ENCODE peak calls at places on chromosome 6, in five cellular contexts. A, M, W, Q and L are unnamed samples.
A peak's percentile ranks its signal among the peaks of the same experiment; 100 is the strongest.

GRCh38 chr6:132936641-132937040 is 122.3 kb downstream of the RPS12 start:
- DNase-seq in A (no peak), M (no peak), W (no peak), Q (no peak), L (peak; percentile 11)

GRCh38 chr6:113184291-113184690 is 672.9 kb upstream of the MARCKS start:
- DNase-seq in A (no peak), M (no peak), W (no peak), Q (peak; percentile 90), L (no peak)

GRCh38 chr6:25844518-25844917 is 12.7 kb upstream of the SLC17A1 start:
- DNase-seq in A (no peak), M (no peak), W (no peak), Q (no peak), L (no peak)

GRCh38 chr6:63395388-63395787 is 75.6 kb upstream of the LGSN start:
- DNase-seq in A (no peak), M (no peak), W (no peak), Q (no peak), L (no peak)

GRCh38 chr6:112979830-112980229 is 632.7 kb downstream of the RFPL4B start:
- DNase-seq in A (peak; percentile 74), M (no peak), W (no peak), Q (peak; percentile 31), L (no peak)

GRCh38 chr6:16555550-16555949 is 205.7 kb downstream of the ATXN1 start:
- DNase-seq in A (no peak), M (no peak), W (no peak), Q (no peak), L (no peak)

GRCh38 chr6:108945686-108946158 is 97.5 kb downstream of the ARMC2 start:
- DNase-seq in A (no peak), M (no peak), W (no peak), Q (peak; percentile 86), L (no peak)

GRCh38 chr6:13044390-13044789 is 283.9 kb downstream of the TBC1D7 start:
- DNase-seq in A (peak; percentile 8), M (peak; percentile 60), W (no peak), Q (peak; percentile 15), L (no peak)

GRCh38 chr6:157524735-157525134 is 143.7 kb downstream of the ZDHHC14 start:
- DNase-seq in A (no peak), M (no peak), W (no peak), Q (no peak), L (no peak)

GRCh38 chr6:138028893-138029292 is 78.3 kb downstream of the PERP start:
- DNase-seq in A (no peak), M (no peak), W (no peak), Q (no peak), L (no peak)

GRCh38 chr6:112311950-112312547 is 35.1 kb upstream of the RFPL4B start:
- DNase-seq in A (peak; percentile 51), M (no peak), W (no peak), Q (peak; percentile 55), L (peak; percentile 13)

GRCh38 chr6:139886396-139886795 is 511.9 kb upstream of the CITED2 start:
- DNase-seq in A (no peak), M (no peak), W (no peak), Q (no peak), L (no peak)

GRCh38 chr6:118844915-118845314 is 49.0 kb upstream of the ASF1A start:
- DNase-seq in A (no peak), M (no peak), W (no peak), Q (no peak), L (no peak)

GRCh38 chr6:108767418-108768175 is 80.6 kb upstream of the ARMC2 start:
- DNase-seq in A (no peak), M (no peak), W (no peak), Q (no peak), L (no peak)

GRCh38 chr6:41967312-41968287 is 26.0 kb upstream of the CCND3 start:
- DNase-seq in A (no peak), M (peak; percentile 52), W (no peak), Q (no peak), L (no peak)

GRCh38 chr6:30814137-30815084 is 69.9 kb upstream of the DDR1 start:
- DNase-seq in A (peak; percentile 92), M (peak; percentile 77), W (no peak), Q (peak; percentile 82), L (no peak)

GRCh38 chr6:161434921-161435411 is 161.1 kb upstream of the AGPAT4 start:
- DNase-seq in A (peak; percentile 48), M (peak; percentile 45), W (no peak), Q (peak; percentile 98), L (no peak)

GRCh38 chr6:7725849-7726415 is at the start of gene BMP6:
- DNase-seq in A (peak; percentile 95), M (peak; percentile 82), W (peak; percentile 62), Q (peak; percentile 85), L (peak; percentile 79)

GRCh38 chr6:122746708-122747107 is 32.8 kb upstream of the FABP7 start:
- DNase-seq in A (no peak), M (no peak), W (no peak), Q (no peak), L (no peak)

GRCh38 chr6:2990179-2990931 is 9.3 kb upstream of the NQO2 start:
- DNase-seq in A (peak; percentile 72), M (peak; percentile 24), W (peak; percentile 30), Q (peak; percentile 47), L (peak; percentile 42)

GRCh38 chr6:139540276-139540675 is 165.8 kb upstream of the CITED2 start:
- DNase-seq in A (peak; percentile 32), M (peak; percentile 8), W (peak; percentile 33), Q (peak; percentile 60), L (no peak)

GRCh38 chr6:80321011-80321410 is 214.5 kb downstream of the BCKDHB start:
- DNase-seq in A (no peak), M (no peak), W (no peak), Q (no peak), L (no peak)

GRCh38 chr6:47180633-47181032 is 129.1 kb downstream of the TNFRSF21 start:
- DNase-seq in A (no peak), M (no peak), W (no peak), Q (peak; percentile 61), L (no peak)

GRCh38 chr6:67889682-67889995 is 745.4 kb upstream of the ADGRB3 start:
- DNase-seq in A (no peak), M (no peak), W (no peak), Q (no peak), L (no peak)

GRCh38 chr6:139406577-139407343 is 32.3 kb upstream of the CITED2 start:
- DNase-seq in A (no peak), M (no peak), W (no peak), Q (no peak), L (no peak)

GRCh38 chr6:170296746-170297576 is 6.1 kb upstream of the DLL1 start:
- DNase-seq in A (no peak), M (no peak), W (no peak), Q (no peak), L (no peak)

GRCh38 chr6:32178547-32179440 is 589 bp downstream of the RNF5 start:
- DNase-seq in A (peak; percentile 57), M (no peak), W (peak; percentile 33), Q (no peak), L (no peak)

GRCh38 chr6:80094017-80094416 is 12.5 kb upstream of the BCKDHB start:
- DNase-seq in A (peak; percentile 38), M (peak; percentile 4), W (no peak), Q (peak; percentile 37), L (peak; percentile 29)